ENCODE peak calls at places on chromosomes 13 and 19, in eight cellular contexts. Z is kidney glomerular epithelial cell; A is HS-27A; I is SW 1271; H is stimulated activated CD4-positive, alpha-beta T cell treated with anti-CD3 and anti-CD28 coated beads, Interleukin-2, amount 100 ng/mL, for 48 hours; S is NCI-H460; M is IMR-90; R is myocyte. B is an unnamed sample.
A peak's percentile ranks its signal among the peaks of the same experiment; 100 is the strongest.

GRCh38 chr13:114122591-114123211 is 9.7 kb downstream of the RASA3 start:
- DNase-seq in Z (no peak), A (no peak), I (no peak), H (no peak), S (no peak), M (no peak), R (no peak), B (no peak)

GRCh38 chr19:30686911-30687566 is 314.9 kb downstream of the ZNF536 start:
- DNase-seq in Z (no peak), A (no peak), I (no peak), H (no peak), S (no peak), M (no peak), R (no peak), B (no peak)

GRCh38 chr13:50222569-50223332 is 207.5 kb downstream of the KCNRG start:
- DNase-seq in Z (no peak), A (no peak), I (no peak), H (no peak), S (no peak), M (peak; percentile 68), R (peak; percentile 85), B (no peak)

GRCh38 chr13:114130708-114131580 is 1.5 kb downstream of the RASA3 start:
- DNase-seq in Z (peak; percentile 86), A (peak; percentile 62), I (peak; percentile 23), H (peak; percentile 47), S (peak; percentile 16), M (peak; percentile 91), R (peak; percentile 98), B (peak; percentile 57)

GRCh38 chr13:95492044-95492801 is 60.3 kb upstream of the CLDN10 start:
- DNase-seq in Z (no peak), A (no peak), I (no peak), H (no peak), S (no peak), M (no peak), R (no peak), B (no peak)

GRCh38 chr19:56301886-56302620 is 12.6 kb downstream of the ZSCAN5A start:
- DNase-seq in Z (no peak), A (no peak), I (no peak), H (no peak), S (no peak), M (no peak), R (no peak), B (no peak)

GRCh38 chr13:46386996-46387851 is at the start of gene RUBCNL:
- DNase-seq in Z (peak; percentile 64), A (no peak), I (no peak), H (peak; percentile 24), S (peak; percentile 14), M (no peak), R (no peak), B (no peak)

GRCh38 chr19:12946092-12946845 is 607 bp downstream of the RAD23A start:
- DNase-seq in Z (peak; percentile 38), A (no peak), I (peak; percentile 52), H (peak; percentile 49), S (no peak), M (peak; percentile 80), R (peak; percentile 88), B (no peak)

GRCh38 chr19:2549701-2550191 is 73.8 kb downstream of the GADD45B start:
- DNase-seq in Z (no peak), A (peak; percentile 65), I (no peak), H (no peak), S (no peak), M (peak; percentile 88), R (peak; percentile 88), B (no peak)

GRCh38 chr19:14473073-14473790 is 1.9 kb downstream of the PTGER1 start:
- DNase-seq in Z (no peak), A (no peak), I (no peak), H (no peak), S (no peak), M (no peak), R (no peak), B (no peak)

GRCh38 chr13:35500071-35500595 is 23.6 kb upstream of the MAB21L1 start:
- DNase-seq in Z (no peak), A (no peak), I (no peak), H (no peak), S (no peak), M (no peak), R (no peak), B (no peak)

GRCh38 chr13:41004875-41005693 is 14.0 kb downstream of the ELF1 start:
- DNase-seq in Z (no peak), A (no peak), I (peak; percentile 18), H (no peak), S (no peak), M (no peak), R (peak; percentile 9), B (no peak)

GRCh38 chr13:32894589-32895001 is 121.6 kb upstream of the KL start:
- DNase-seq in Z (no peak), A (no peak), I (no peak), H (no peak), S (no peak), M (peak; percentile 74), R (peak; percentile 26), B (no peak)

GRCh38 chr19:46537136-46538097 is 41.8 kb upstream of the PNMA8B start:
- DNase-seq in Z (peak; percentile 1), A (no peak), I (peak; percentile 7), H (peak; percentile 65), S (peak; percentile 16), M (peak; percentile 29), R (peak; percentile 44), B (no peak)

GRCh38 chr19:43776285-43776684 is 4.5 kb downstream of the KCNN4 start:
- DNase-seq in Z (no peak), A (no peak), I (no peak), H (peak; percentile 64), S (no peak), M (no peak), R (no peak), B (no peak)

GRCh38 chr19:8445488-8446001 is 770 bp downstream of the HNRNPM start:
- DNase-seq in Z (no peak), A (no peak), I (peak; percentile 13), H (peak; percentile 42), S (no peak), M (no peak), R (peak; percentile 28), B (peak; percentile 41)

GRCh38 chr13:113907637-113908617 is 44.1 kb upstream of the GAS6 start:
- DNase-seq in Z (no peak), A (peak; percentile 85), I (no peak), H (no peak), S (no peak), M (peak; percentile 97), R (no peak), B (no peak)

GRCh38 chr19:49746206-49746958 is 16.7 kb downstream of the TSKS start:
- DNase-seq in Z (no peak), A (no peak), I (no peak), H (peak; percentile 55), S (no peak), M (no peak), R (no peak), B (peak; percentile 35)

GRCh38 chr19:30227661-30228112 is 144.5 kb upstream of the ZNF536 start:
- DNase-seq in Z (peak; percentile 55), A (no peak), I (peak; percentile 40), H (peak; percentile 64), S (peak; percentile 32), M (peak; percentile 24), R (peak; percentile 58), B (peak; percentile 59)

GRCh38 chr19:7099597-7099921 is 30.1 kb downstream of the ZNF557 start:
- DNase-seq in Z (no peak), A (no peak), I (no peak), H (peak; percentile 83), S (no peak), M (no peak), R (no peak), B (no peak)

GRCh38 chr19:48718711-48719231 is 754 bp downstream of the MAMSTR start:
- DNase-seq in Z (no peak), A (no peak), I (no peak), H (no peak), S (no peak), M (no peak), R (no peak), B (no peak)

GRCh38 chr13:94168784-94169512 is 310.5 kb downstream of the DCT start:
- DNase-seq in Z (no peak), A (no peak), I (no peak), H (no peak), S (no peak), M (peak; percentile 33), R (no peak), B (no peak)

GRCh38 chr19:29277107-29277506 is 64.2 kb upstream of the UQCRFS1 start:
- DNase-seq in Z (no peak), A (no peak), I (peak; percentile 8), H (peak; percentile 18), S (no peak), M (no peak), R (peak; percentile 9), B (peak; percentile 32)

GRCh38 chr19:34254552-34255432 is at the start of gene GARRE1:
- DNase-seq in Z (no peak), A (no peak), I (peak; percentile 12), H (peak; percentile 27), S (peak; percentile 41), M (peak; percentile 24), R (peak; percentile 53), B (peak; percentile 81)

GRCh38 chr13:110023729-110024645 is 237.6 kb upstream of the IRS2 start:
- DNase-seq in Z (no peak), A (no peak), I (no peak), H (no peak), S (no peak), M (peak; percentile 68), R (peak; percentile 51), B (no peak)

GRCh38 chr19:32543107-32543900 is 37.7 kb upstream of the PDCD5 start:
- DNase-seq in Z (no peak), A (peak; percentile 62), I (no peak), H (no peak), S (no peak), M (peak; percentile 6), R (peak; percentile 82), B (no peak)

GRCh38 chr19:8148410-8149231 is 771 bp downstream of the FBN3 start:
- DNase-seq in Z (no peak), A (no peak), I (no peak), H (no peak), S (no peak), M (no peak), R (no peak), B (no peak)

GRCh38 chr13:95355491-95355890 is 54.2 kb upstream of the ABCC4 start:
- DNase-seq in Z (peak; percentile 45), A (no peak), I (no peak), H (no peak), S (no peak), M (peak; percentile 78), R (peak; percentile 9), B (no peak)

GRCh38 chr19:4866595-4867424 is 657 bp downstream of the PLIN3 start:
- DNase-seq in Z (no peak), A (no peak), I (peak; percentile 32), H (peak; percentile 37), S (no peak), M (peak; percentile 28), R (peak; percentile 73), B (peak; percentile 38)

GRCh38 chr13:90968510-90968909 is 379.0 kb upstream of the MIR17HG start:
- DNase-seq in Z (peak; percentile 22), A (no peak), I (peak; percentile 23), H (no peak), S (peak; percentile 40), M (no peak), R (peak; percentile 4), B (no peak)

GRCh38 chr19:38679839-38680238 is 32.4 kb downstream of the ACTN4 start:
- DNase-seq in Z (peak; percentile 47), A (no peak), I (no peak), H (no peak), S (no peak), M (peak; percentile 63), R (no peak), B (no peak)

GRCh38 chr19:51020988-51021651 is 1.6 kb upstream of the KLK10 start:
- DNase-seq in Z (peak; percentile 66), A (no peak), I (peak; percentile 59), H (no peak), S (peak; percentile 31), M (peak; percentile 51), R (peak; percentile 44), B (no peak)

GRCh38 chr13:27036236-27036981 is 135.2 kb downstream of the USP12 start:
- DNase-seq in Z (no peak), A (no peak), I (no peak), H (no peak), S (no peak), M (no peak), R (peak; percentile 22), B (no peak)

GRCh38 chr13:33855371-33855895 is 37.5 kb downstream of the RFC3 start:
- DNase-seq in Z (no peak), A (no peak), I (no peak), H (no peak), S (no peak), M (no peak), R (no peak), B (no peak)